ENCODE peak calls at places on chromosomes 2 and 18, in five cellular contexts. S is A549, P is body of pancreas, R is GM12891, T is heart left ventricle. M is an unnamed sample.
A peak's percentile ranks its signal among the peaks of the same experiment; 100 is the strongest.

GRCh38 chr18:48545690-48546365 is 7.0 kb downstream of the CTIF start:
- DNase-seq in S (peak; percentile 19), P (no peak), R (no peak), T (peak; percentile 87), M (peak; percentile 90)

GRCh38 chr2:224412064-224412921 is 10.4 kb upstream of the FAM124B start:
- DNase-seq in S (no peak), P (no peak), R (no peak), T (no peak), M (peak; percentile 25)

GRCh38 chr2:28621172-28622100 is 125.6 kb downstream of the PLB1 start:
- DNase-seq in S (peak; percentile 68), P (peak; percentile 76), R (no peak), T (peak; percentile 73), M (peak; percentile 98)

GRCh38 chr2:25276569-25277465 is 64.9 kb downstream of the DNMT3A start:
- DNase-seq in S (no peak), P (peak; percentile 43), R (peak; percentile 85), T (peak; percentile 67), M (no peak)

GRCh38 chr2:18645315-18645714 is 55.9 kb upstream of the NT5C1B start:
- DNase-seq in S (no peak), P (no peak), R (no peak), T (no peak), M (peak; percentile 12)

GRCh38 chr2:129074526-129074925 is 755.9 kb upstream of the HS6ST1 start:
- DNase-seq in S (no peak), P (no peak), R (no peak), T (no peak), M (no peak)

GRCh38 chr2:64645014-64645418 is 8.7 kb downstream of the SERTAD2 start:
- DNase-seq in S (peak; percentile 75), P (peak; percentile 53), R (no peak), T (peak; percentile 50), M (peak; percentile 68)

GRCh38 chr2:221973902-221974301 is 324.9 kb downstream of the PAX3 start:
- DNase-seq in S (no peak), P (no peak), R (no peak), T (no peak), M (no peak)

GRCh38 chr18:66872277-66872676 is 268.4 kb upstream of the CDH19 start:
- DNase-seq in S (peak; percentile 18), P (no peak), R (no peak), T (no peak), M (no peak)

GRCh38 chr2:121282800-121283382 is 2.1 kb downstream of the TFCP2L1 start:
- DNase-seq in S (peak; percentile 41), P (peak; percentile 28), R (no peak), T (no peak), M (no peak)
- TF ChIP-seq POLR2A in S (no peak), P (no peak), R (no peak), T (no peak), M (no peak)

GRCh38 chr2:23555944-23556343 is 171.0 kb downstream of the KLHL29 start:
- DNase-seq in S (no peak), P (no peak), R (no peak), T (no peak), M (no peak)
- TF ChIP-seq POLR2A in S (no peak), P (no peak), R (no peak), T (no peak), M (no peak)

GRCh38 chr2:241734467-241735208 is at the start of gene D2HGDH:
- DNase-seq in S (peak; percentile 86), P (peak; percentile 96), R (peak; percentile 88), T (peak; percentile 94), M (peak; percentile 67)
- TF ChIP-seq POLR2A in S (peak; percentile 92), P (no peak), R (peak; percentile 67), T (no peak), M (peak; percentile 47)

GRCh38 chr2:15865923-15866322 is 74.4 kb upstream of the MYCN start:
- DNase-seq in S (no peak), P (no peak), R (no peak), T (no peak), M (no peak)
- TF ChIP-seq POLR2A in S (no peak), P (no peak), R (no peak), T (no peak), M (no peak)

GRCh38 chr2:134117651-134118050 is 136.2 kb upstream of the MGAT5 start:
- DNase-seq in S (no peak), P (no peak), R (no peak), T (no peak), M (no peak)
- TF ChIP-seq POLR2A in S (no peak), P (no peak), R (no peak), T (no peak), M (no peak)

M was measured in IMR-90.